ENCODE peak calls at places on chromosomes 3 and 15, in eight cellular contexts. One of them, this sample, is unnamed.

GRCh38 chr3:40073310-40074007 is 236.0 kb upstream of the EIF1B start:
- DNase-seq in non-pigmented ciliary epithelial cell: no peak
- DNase-seq in activated T-cell treated with anti-CD3 and anti-CD28 coated beads, Interleukin-2, amount 50 U/mL, for 48 hours: no peak
- DNase-seq in IMR-90: no peak
- DNase-seq in KG1: no peak
- DNase-seq in hypothalamus: no peak
- DNase-seq in HS-5: no peak
- DNase-seq in NT2/D1: peak
- DNase-seq in this sample: no peak

GRCh38 chr3:13886593-13887129 is 6.8 kb upstream of the WNT7A start:
- DNase-seq in non-pigmented ciliary epithelial cell: no peak
- DNase-seq in activated T-cell treated with anti-CD3 and anti-CD28 coated beads, Interleukin-2, amount 50 U/mL, for 48 hours: no peak
- DNase-seq in IMR-90: no peak
- DNase-seq in KG1: no peak
- DNase-seq in hypothalamus: no peak
- DNase-seq in HS-5: no peak
- DNase-seq in NT2/D1: no peak
- DNase-seq in this sample: no peak

GRCh38 chr15:90869601-90870353 is 1.4 kb downstream of the FURIN start:
- DNase-seq in non-pigmented ciliary epithelial cell: no peak
- DNase-seq in activated T-cell treated with anti-CD3 and anti-CD28 coated beads, Interleukin-2, amount 50 U/mL, for 48 hours: peak
- DNase-seq in IMR-90: peak
- DNase-seq in KG1: no peak
- DNase-seq in hypothalamus: no peak
- DNase-seq in HS-5: no peak
- DNase-seq in NT2/D1: peak
- DNase-seq in this sample: peak

GRCh38 chr3:122974764-122975162 is 52.8 kb downstream of the SEMA5B start:
- DNase-seq in non-pigmented ciliary epithelial cell: no peak
- DNase-seq in activated T-cell treated with anti-CD3 and anti-CD28 coated beads, Interleukin-2, amount 50 U/mL, for 48 hours: no peak
- DNase-seq in IMR-90: peak
- DNase-seq in KG1: no peak
- DNase-seq in hypothalamus: no peak
- DNase-seq in HS-5: no peak
- DNase-seq in NT2/D1: no peak
- DNase-seq in this sample: no peak

GRCh38 chr3:186164696-186165095 is 55.8 kb upstream of the ETV5 start:
- DNase-seq in non-pigmented ciliary epithelial cell: no peak
- DNase-seq in activated T-cell treated with anti-CD3 and anti-CD28 coated beads, Interleukin-2, amount 50 U/mL, for 48 hours: no peak
- DNase-seq in IMR-90: no peak
- DNase-seq in KG1: no peak
- DNase-seq in hypothalamus: no peak
- DNase-seq in HS-5: no peak
- DNase-seq in NT2/D1: no peak
- DNase-seq in this sample: no peak

GRCh38 chr3:31230834-31231233 is 301.9 kb upstream of the STT3B start:
- DNase-seq in non-pigmented ciliary epithelial cell: no peak
- DNase-seq in activated T-cell treated with anti-CD3 and anti-CD28 coated beads, Interleukin-2, amount 50 U/mL, for 48 hours: no peak
- DNase-seq in IMR-90: no peak
- DNase-seq in KG1: no peak
- DNase-seq in hypothalamus: no peak
- DNase-seq in HS-5: no peak
- DNase-seq in NT2/D1: no peak
- DNase-seq in this sample: no peak

GRCh38 chr3:178297204-178297603 is 239.0 kb upstream of the KCNMB2 start:
- DNase-seq in non-pigmented ciliary epithelial cell: no peak
- DNase-seq in activated T-cell treated with anti-CD3 and anti-CD28 coated beads, Interleukin-2, amount 50 U/mL, for 48 hours: no peak
- DNase-seq in IMR-90: no peak
- DNase-seq in KG1: no peak
- DNase-seq in hypothalamus: no peak
- DNase-seq in HS-5: no peak
- DNase-seq in NT2/D1: no peak
- DNase-seq in this sample: no peak

GRCh38 chr3:37072892-37073291 is 79.6 kb downstream of the MLH1 start:
- DNase-seq in non-pigmented ciliary epithelial cell: peak
- DNase-seq in activated T-cell treated with anti-CD3 and anti-CD28 coated beads, Interleukin-2, amount 50 U/mL, for 48 hours: no peak
- DNase-seq in IMR-90: peak
- DNase-seq in KG1: peak
- DNase-seq in hypothalamus: no peak
- DNase-seq in HS-5: peak
- DNase-seq in NT2/D1: no peak
- DNase-seq in this sample: peak

GRCh38 chr3:4741404-4742307 is 237.6 kb upstream of the BHLHE40 start:
- DNase-seq in non-pigmented ciliary epithelial cell: peak
- DNase-seq in activated T-cell treated with anti-CD3 and anti-CD28 coated beads, Interleukin-2, amount 50 U/mL, for 48 hours: peak
- DNase-seq in IMR-90: peak
- DNase-seq in KG1: no peak
- DNase-seq in hypothalamus: no peak
- DNase-seq in HS-5: peak
- DNase-seq in NT2/D1: no peak
- DNase-seq in this sample: peak

GRCh38 chr15:22880068-22880980 is 41.9 kb downstream of the NIPA2 start:
- DNase-seq in non-pigmented ciliary epithelial cell: no peak
- DNase-seq in activated T-cell treated with anti-CD3 and anti-CD28 coated beads, Interleukin-2, amount 50 U/mL, for 48 hours: no peak
- DNase-seq in IMR-90: no peak
- DNase-seq in KG1: no peak
- DNase-seq in hypothalamus: no peak
- DNase-seq in HS-5: no peak
- DNase-seq in NT2/D1: no peak
- DNase-seq in this sample: no peak

GRCh38 chr15:95457520-95457919 is 873.0 kb upstream of the NR2F2 start:
- DNase-seq in non-pigmented ciliary epithelial cell: no peak
- DNase-seq in activated T-cell treated with anti-CD3 and anti-CD28 coated beads, Interleukin-2, amount 50 U/mL, for 48 hours: no peak
- DNase-seq in IMR-90: no peak
- DNase-seq in KG1: no peak
- DNase-seq in hypothalamus: no peak
- DNase-seq in HS-5: no peak
- DNase-seq in NT2/D1: no peak
- DNase-seq in this sample: no peak

GRCh38 chr15:33013827-33014445 is 180.6 kb downstream of the FMN1 start:
- DNase-seq in non-pigmented ciliary epithelial cell: no peak
- DNase-seq in activated T-cell treated with anti-CD3 and anti-CD28 coated beads, Interleukin-2, amount 50 U/mL, for 48 hours: peak
- DNase-seq in IMR-90: peak
- DNase-seq in KG1: no peak
- DNase-seq in hypothalamus: no peak
- DNase-seq in HS-5: peak
- DNase-seq in NT2/D1: no peak
- DNase-seq in this sample: no peak

GRCh38 chr3:193148678-193149473 is 92.1 kb upstream of the PLAAT1 start:
- DNase-seq in non-pigmented ciliary epithelial cell: no peak
- DNase-seq in activated T-cell treated with anti-CD3 and anti-CD28 coated beads, Interleukin-2, amount 50 U/mL, for 48 hours: no peak
- DNase-seq in IMR-90: no peak
- DNase-seq in KG1: no peak
- DNase-seq in hypothalamus: no peak
- DNase-seq in HS-5: peak
- DNase-seq in NT2/D1: no peak
- DNase-seq in this sample: no peak

GRCh38 chr3:147348976-147349375 is 57.4 kb downstream of the ZIC4 start:
- DNase-seq in non-pigmented ciliary epithelial cell: no peak
- DNase-seq in activated T-cell treated with anti-CD3 and anti-CD28 coated beads, Interleukin-2, amount 50 U/mL, for 48 hours: no peak
- DNase-seq in IMR-90: no peak
- DNase-seq in KG1: no peak
- DNase-seq in hypothalamus: no peak
- DNase-seq in HS-5: no peak
- DNase-seq in NT2/D1: no peak
- DNase-seq in this sample: no peak

GRCh38 chr3:18868911-18869689 is 279.2 kb upstream of the KCNH8 start:
- DNase-seq in non-pigmented ciliary epithelial cell: no peak
- DNase-seq in activated T-cell treated with anti-CD3 and anti-CD28 coated beads, Interleukin-2, amount 50 U/mL, for 48 hours: peak
- DNase-seq in IMR-90: no peak
- DNase-seq in KG1: no peak
- DNase-seq in hypothalamus: no peak
- DNase-seq in HS-5: no peak
- DNase-seq in NT2/D1: no peak
- DNase-seq in this sample: peak

GRCh38 chr3:30733229-30733628 is 126.8 kb downstream of the TGFBR2 start:
- DNase-seq in non-pigmented ciliary epithelial cell: no peak
- DNase-seq in activated T-cell treated with anti-CD3 and anti-CD28 coated beads, Interleukin-2, amount 50 U/mL, for 48 hours: no peak
- DNase-seq in IMR-90: no peak
- DNase-seq in KG1: no peak
- DNase-seq in hypothalamus: no peak
- DNase-seq in HS-5: no peak
- DNase-seq in NT2/D1: no peak
- DNase-seq in this sample: no peak

This sample was measured in activated naive CD8-positive, alpha-beta T cell treated with anti-CD3 and anti-CD28 coated beads, Interleukin-2, amount 50 U/mL, for 24 hours.